ENCODE peak calls at places on chromosomes 13 and 19, in eight cellular contexts. S is fibroblast of mammary gland; T is hepatic stellate cell; A is C1 segment of cervical spinal cord; V is fibroblast of gingiva; H is naive thymus-derived CD4-positive, alpha-beta T cell; M is activated naive CD4-positive, alpha-beta T cell treated with anti-CD3 and anti-CD28 coated beads, Interleukin-2, amount 50 U/mL, for 72 hours; G is Calu3. X is an unnamed sample.

GRCh38 chr13:78609464-78610205 is 6.3 kb upstream of the POU4F1 start:
- DNase-seq in S (no peak), T (no peak), A (no peak), V (peak; percentile 14), H (no peak), M (no peak), G (no peak), X (no peak)

GRCh38 chr13:19586904-19587634 is 25.7 kb upstream of the TPTE2 start:
- DNase-seq in S (peak; percentile 47), T (no peak), A (no peak), V (peak; percentile 19), H (peak; percentile 68), M (peak; percentile 70), G (no peak), X (peak; percentile 7)

GRCh38 chr19:1251233-1251502 is 2.8 kb downstream of the MIDN start:
- DNase-seq in S (peak; percentile 65), T (peak; percentile 57), A (no peak), V (peak; percentile 65), H (no peak), M (no peak), G (no peak), X (peak; percentile 79)

GRCh38 chr13:42574011-42574410 is at the start of gene TNFSF11:
- DNase-seq in S (no peak), T (no peak), A (no peak), V (no peak), H (no peak), M (peak; percentile 10), G (no peak), X (no peak)

GRCh38 chr13:55087085-55087484 is 2053.6 kb upstream of the PRR20A start:
- DNase-seq in S (no peak), T (no peak), A (no peak), V (no peak), H (no peak), M (no peak), G (no peak), X (no peak)

GRCh38 chr19:43124360-43124759 is 41.9 kb upstream of the PSG2 start:
- DNase-seq in S (no peak), T (no peak), A (no peak), V (no peak), H (no peak), M (no peak), G (no peak), X (no peak)

GRCh38 chr19:49555600-49556411 is 24.6 kb downstream of the NOSIP start:
- DNase-seq in S (peak; percentile 55), T (no peak), A (no peak), V (peak; percentile 55), H (peak; percentile 88), M (peak; percentile 71), G (no peak), X (peak; percentile 43)

GRCh38 chr19:50313812-50314536 is 15.2 kb downstream of the KCNC3 start:
- DNase-seq in S (no peak), T (no peak), A (no peak), V (no peak), H (no peak), M (no peak), G (no peak), X (no peak)

GRCh38 chr13:97878421-97879375 is 74.8 kb upstream of the IPO5 start:
- DNase-seq in S (no peak), T (no peak), A (no peak), V (peak; percentile 22), H (no peak), M (no peak), G (no peak), X (no peak)

GRCh38 chr19:38394488-38394887 is 6.0 kb downstream of the SPRED3 start:
- DNase-seq in S (peak; percentile 48), T (no peak), A (no peak), V (no peak), H (peak; percentile 44), M (peak; percentile 77), G (no peak), X (no peak)